ENCODE peak calls at places on chromosomes 3 and 15, in four cellular contexts. B is left ventricle myocardium inferior; I is GM20000; D is CD8-positive, alpha-beta T cell. Z is an unnamed sample.

GRCh38 chr3:94543161-94543560 is 480.3 kb downstream of the NSUN3 start:
- DNase-seq in B (no peak), I (no peak), D (no peak), Z (no peak)

GRCh38 chr3:183653209-183654064 is 18.0 kb downstream of the KLHL24 start:
- DNase-seq in B (no peak), I (no peak), D (no peak), Z (no peak)

GRCh38 chr3:171135536-171135935 is 109.0 kb upstream of the SLC2A2 start:
- DNase-seq in D (no peak), I (no peak), B (no peak), Z (no peak)

GRCh38 chr3:110749006-110749405 is 322.6 kb upstream of the NECTIN3 start:
- DNase-seq in I (no peak), D (no peak), B (no peak), Z (no peak)

GRCh38 chr3:185658943-185659342 is 72.8 kb downstream of the SENP2 start:
- DNase-seq in D (no peak), I (no peak), B (no peak), Z (peak; percentile 17)

GRCh38 chr3:177443469-177443868 is 246.2 kb upstream of the TBL1XR1 start:
- DNase-seq in B (no peak), I (no peak), D (no peak), Z (no peak)

GRCh38 chr3:59313365-59313764 is 263.5 kb upstream of the CFAP20DC start:
- DNase-seq in B (peak; percentile 51), D (peak; percentile 25), I (peak; percentile 47), Z (no peak)

GRCh38 chr15:56733131-56734012 is at the start of gene ZNF280D:
- DNase-seq in D (peak; percentile 79), B (peak; percentile 92), I (peak; percentile 90), Z (peak; percentile 90)

GRCh38 chr3:168060317-168060716 is 35.4 kb downstream of the GOLIM4 start:
- DNase-seq in I (no peak), B (no peak), D (no peak), Z (no peak)

GRCh38 chr15:90086868-90087268 is 15.4 kb downstream of the IDH2 start:
- DNase-seq in I (peak; percentile 71), B (no peak), D (peak; percentile 47), Z (no peak)

GRCh38 chr3:58003093-58003492 is 5.1 kb upstream of the FLNB start:
- DNase-seq in D (no peak), I (no peak), B (no peak), Z (no peak)

GRCh38 chr15:90679959-90680358 is 37.2 kb upstream of the BLM start:
- DNase-seq in I (no peak), D (no peak), B (no peak), Z (no peak)

GRCh38 chr3:2923390-2923789 is 186.8 kb downstream of the IL5RA start:
- DNase-seq in D (no peak), B (no peak), I (no peak), Z (no peak)

GRCh38 chr3:160869825-160870224 is 113.8 kb downstream of the PPM1L start:
- DNase-seq in B (peak; percentile 19), D (no peak), I (no peak), Z (no peak)

GRCh38 chr3:23916886-23917815 is at the start of the genes NKIRAS1 and RPL15:
- DNase-seq in I (peak; percentile 91), D (peak; percentile 98), B (peak; percentile 98), Z (peak; percentile 98)
- TF ChIP-seq CTCF in I (no peak), D (peak; percentile 22), B (peak; percentile 72), Z (peak; percentile 53)

GRCh38 chr3:169299129-169299528 is 364.4 kb downstream of the MECOM start:
- DNase-seq in D (no peak), B (no peak), I (no peak), Z (no peak)

GRCh38 chr3:169295126-169295525 is 368.4 kb downstream of the MECOM start:
- DNase-seq in B (no peak), D (no peak), I (no peak), Z (no peak)

GRCh38 chr3:169295912-169296311 is 367.6 kb downstream of the MECOM start:
- DNase-seq in B (no peak), D (no peak), I (no peak), Z (no peak)

GRCh38 chr3:169298247-169298992 is 365.1 kb downstream of the MECOM start:
- DNase-seq in B (no peak), I (no peak), D (no peak), Z (no peak)

DNA sequence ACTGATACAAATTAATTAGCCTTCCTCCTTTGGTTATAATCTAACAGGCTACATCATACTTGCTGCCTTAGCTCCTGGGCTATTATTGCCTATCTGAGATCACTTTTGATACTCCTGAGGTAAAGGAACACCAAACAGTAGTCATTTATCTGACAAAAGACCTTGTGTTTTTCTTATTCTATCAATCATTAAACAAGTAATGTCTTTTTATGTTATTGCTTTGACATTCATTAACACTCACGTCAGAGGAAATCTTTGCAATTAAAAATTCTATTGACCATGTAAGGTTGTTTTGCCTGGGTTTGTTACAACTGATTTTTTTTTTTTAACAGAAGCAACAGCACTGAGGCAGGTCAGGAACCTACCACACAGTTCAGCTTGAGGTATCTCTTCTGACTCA is 366.3 kb downstream of the MECOM start:
- DNase-seq in B (no peak), D (no peak), I (no peak), Z (no peak)
- TF ChIP-seq CTCF in B (no peak), D (no peak), I (no peak), Z (no peak)

GRCh38 chr3:114454592-114455251 is 160.9 kb downstream of the TIGIT start:
- DNase-seq in I (no peak), B (no peak), D (no peak), Z (no peak)
- TF ChIP-seq CTCF in I (no peak), B (no peak), D (no peak), Z (no peak)

DNA sequence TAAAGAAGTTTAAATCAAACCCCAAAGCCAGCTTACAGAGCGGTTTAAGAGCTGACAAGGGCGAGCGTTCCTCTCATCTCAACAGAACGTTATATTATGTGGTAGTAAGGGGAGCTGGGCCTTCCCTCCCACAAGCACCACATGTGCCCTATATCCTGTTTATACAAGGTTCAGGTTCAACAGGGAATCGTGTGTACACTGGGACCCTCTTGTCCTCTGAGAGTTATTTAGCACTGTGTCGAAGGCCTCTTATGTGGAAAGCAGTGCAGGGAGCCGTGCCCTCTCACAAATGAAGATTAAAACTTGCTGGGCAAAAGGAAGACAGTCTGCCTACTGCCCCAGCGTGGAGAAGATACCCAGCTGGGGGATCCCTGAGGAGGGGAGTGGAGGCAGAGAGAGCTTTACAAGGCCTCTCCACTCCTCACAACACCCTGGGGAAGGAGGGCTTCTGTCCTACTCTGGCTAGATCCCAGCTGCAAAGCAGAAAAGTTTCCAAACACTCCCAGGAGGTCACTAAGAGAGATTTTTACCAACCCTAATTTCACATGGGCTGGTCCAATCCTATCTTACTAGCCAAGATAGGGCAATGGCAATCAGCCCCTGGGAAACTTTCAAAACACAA is 2.9 kb downstream of the TLE3 start:
- DNase-seq in D (no peak), B (no peak), I (no peak), Z (no peak)
- TF ChIP-seq CTCF in D (no peak), B (no peak), I (no peak), Z (no peak)

DNA sequence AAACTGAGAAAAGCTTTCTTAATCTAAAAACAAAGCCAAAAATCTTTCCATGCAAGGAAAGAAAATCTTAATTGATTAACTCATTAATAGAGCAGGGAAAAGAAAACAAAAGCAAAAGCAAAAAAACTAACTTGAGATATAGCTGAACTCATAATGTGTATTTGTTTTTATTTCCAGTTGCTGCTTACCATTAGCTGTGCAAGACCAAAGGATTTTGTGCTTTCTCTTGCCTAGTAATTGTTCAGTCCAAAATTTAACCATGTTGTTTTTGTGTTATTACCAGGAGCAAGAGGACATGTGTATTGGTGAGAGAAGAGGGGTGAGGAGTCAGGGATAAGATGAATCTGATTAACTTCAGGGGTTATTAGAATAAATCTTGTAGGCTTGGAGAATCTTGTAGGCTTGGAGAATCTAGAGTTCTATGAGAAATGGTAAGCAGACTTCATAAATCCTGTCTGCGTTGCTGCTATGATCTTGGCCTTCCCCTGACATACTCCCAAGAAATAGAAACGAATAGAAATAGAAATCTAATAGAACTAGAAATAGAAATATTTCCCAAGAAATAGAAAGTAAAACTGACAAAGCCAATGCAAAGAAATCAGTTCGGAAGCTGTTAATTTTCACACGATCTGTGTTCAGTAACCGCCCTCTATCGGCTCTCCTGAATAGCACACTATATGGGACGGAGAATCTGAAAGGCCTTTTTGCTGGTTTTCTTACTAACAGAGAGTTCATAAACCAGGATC is 72.6 kb upstream of the TNFSF10 start:
- DNase-seq in B (no peak), I (peak; percentile 65), D (peak; percentile 24), Z (no peak)
- TF ChIP-seq CTCF in B (peak; percentile 87), I (peak; percentile 85), D (peak; percentile 95), Z (peak; percentile 71)

GRCh38 chr3:54968546-54969172 is 40.8 kb upstream of the LRTM1 start:
- DNase-seq in D (no peak), B (no peak), I (no peak), Z (no peak)
- TF ChIP-seq CTCF in D (no peak), B (no peak), I (no peak), Z (no peak)

GRCh38 chr3:150291515-150291914 is 116.6 kb upstream of the TSC22D2 start:
- DNase-seq in D (no peak), B (no peak), I (no peak), Z (no peak)

GRCh38 chr3:150286390-150287147 is 121.5 kb upstream of the TSC22D2 start:
- DNase-seq in D (no peak), I (peak; percentile 31), B (no peak), Z (no peak)
- TF ChIP-seq CTCF in D (peak; percentile 65), I (peak; percentile 29), B (peak; percentile 70), Z (peak; percentile 56)